ENCODE peak calls at places on chromosomes 1 and 21, in four cellular contexts. C, U, L and S are unnamed samples.

GRCh38 chr1:178706467-178706866 is 18.6 kb upstream of the RALGPS2 start:
- DNase-seq in L (peak; percentile 62), U (no peak), C (no peak), S (peak; percentile 51)

GRCh38 chr21:27382404-27382803 is 415.5 kb upstream of the ADAMTS5 start:
- DNase-seq in L (peak; percentile 28), U (no peak), C (no peak), S (no peak)

GRCh38 chr1:12031039-12031980 is 12.0 kb downstream of the MIIP start:
- DNase-seq in L (peak; percentile 56), C (peak; percentile 6), U (no peak), S (no peak)

GRCh38 chr1:3518756-3519155 is 64.3 kb downstream of the ARHGEF16 start:
- DNase-seq in C (no peak), U (no peak), L (no peak), S (no peak)

GRCh38 chr21:45270306-45270821 is 17.3 kb downstream of the POFUT2 start:
- DNase-seq in U (peak; percentile 26), L (peak; percentile 24), C (no peak), S (no peak)

GRCh38 chr1:94550800-94551241 is 9.3 kb upstream of the F3 start:
- DNase-seq in L (no peak), C (no peak), U (no peak), S (no peak)

GRCh38 chr21:36135391-36136094 is 664 bp downstream of the CBR3 start:
- DNase-seq in U (peak; percentile 92), C (peak; percentile 88), L (peak; percentile 81), S (peak; percentile 65)

GRCh38 chr1:181479137-181479745 is 4.1 kb upstream of the CACNA1E start:
- DNase-seq in L (peak; percentile 71), C (peak; percentile 88), U (peak; percentile 90), S (peak; percentile 36)

GRCh38 chr1:62790716-62791115 is 6.8 kb downstream of the ATG4C start:
- DNase-seq in L (no peak), U (no peak), C (no peak), S (no peak)

GRCh38 chr1:40059960-40060337 is 19.4 kb downstream of the CAP1 start:
- DNase-seq in L (no peak), C (no peak), U (no peak), S (no peak)

GRCh38 chr1:207202480-207202879 is 98.4 kb downstream of the C4BPA start:
- DNase-seq in L (no peak), U (no peak), C (no peak), S (no peak)

GRCh38 chr1:92411511-92411910 is 75.2 kb downstream of the GFI1 start:
- DNase-seq in L (peak; percentile 55), U (no peak), C (peak; percentile 23), S (peak; percentile 17)

GRCh38 chr1:208681878-208682663 is 437.9 kb upstream of the PLXNA2 start:
- DNase-seq in U (no peak), C (no peak), L (no peak), S (peak; percentile 3)

GRCh38 chr1:50023292-50024159 is at the start of gene AGBL4:
- DNase-seq in C (peak; percentile 94), U (no peak), L (peak; percentile 2), S (no peak)

GRCh38 chr1:33146038-33146437 is 35.8 kb downstream of the TRIM62 start:
- DNase-seq in U (no peak), L (no peak), C (no peak), S (no peak)

GRCh38 chr1:246448373-246448772 is 58.7 kb downstream of the SMYD3 start:
- DNase-seq in U (no peak), C (no peak), L (no peak), S (no peak)